ENCODE peak calls at places on chromosomes 13 and 19, in four cellular contexts. W is lower leg skin, I is fibroblast of lung, Z is fibroblast of pulmonary artery. B is an unnamed sample.

GRCh38 chr19:46661735-46662592 is 982 bp upstream of the DACT3 start:
- DNase-seq in W (peak), I (peak), Z (peak), B (peak)

GRCh38 chr13:24851546-24851945 is 87.6 kb downstream of the RNF17 start:
- DNase-seq in W (no peak), I (peak), Z (peak), B (no peak)

GRCh38 chr13:36297600-36298338 is at the start of gene CCDC169:
- DNase-seq in I (peak), Z (peak), W (peak), B (peak)

GRCh38 chr19:371501-372160 is 27.0 kb upstream of the MIER2 start:
- DNase-seq in W (no peak), I (no peak), Z (peak), B (no peak)

GRCh38 chr19:50496189-50497029 is 14.6 kb downstream of the JOSD2 start:
- DNase-seq in W (no peak), Z (no peak), I (no peak), B (no peak)

GRCh38 chr19:29532956-29533355 is 7.2 kb downstream of the VSTM2B start:
- DNase-seq in W (no peak), Z (no peak), I (no peak), B (no peak)

GRCh38 chr13:98480915-98481510 is 95.9 kb downstream of the STK24 start:
- DNase-seq in I (peak), W (no peak), Z (no peak), B (no peak)

GRCh38 chr19:48713041-48713863 is 6.3 kb downstream of the MAMSTR start:
- DNase-seq in Z (no peak), W (no peak), I (peak), B (no peak)

GRCh38 chr19:55912916-55913315 is 19.2 kb downstream of the NLRP13 start:
- DNase-seq in W (no peak), I (no peak), Z (no peak), B (no peak)

GRCh38 chr13:110676511-110677204 is 29.3 kb downstream of the CARS2 start:
- DNase-seq in W (no peak), I (no peak), Z (no peak), B (no peak)

GRCh38 chr13:27370305-27370853 is 54.0 kb upstream of the GTF3A start:
- DNase-seq in I (no peak), W (no peak), Z (no peak), B (no peak)

GRCh38 chr19:11264452-11265176 is 2.3 kb upstream of the DOCK6 start:
- DNase-seq in I (no peak), Z (no peak), W (no peak), B (no peak)

GRCh38 chr13:46146898-46147297 is 35.1 kb downstream of the LCP1 start:
- DNase-seq in Z (peak), I (no peak), W (no peak), B (no peak)

GRCh38 chr13:97257800-97258799 is 36.0 kb downstream of the MBNL2 start:
- DNase-seq in Z (peak), W (peak), I (peak), B (peak)

GRCh38 chr13:66940113-66940512 is 290.0 kb downstream of the PCDH9 start:
- DNase-seq in I (peak), W (no peak), Z (no peak), B (no peak)

GRCh38 chr19:31314849-31315620 is 34.2 kb downstream of the TSHZ3 start:
- DNase-seq in I (no peak), W (no peak), Z (no peak), B (no peak)
- TF ChIP-seq CTCF in I (peak), W (no peak), Z (peak), B (peak)

DNA sequence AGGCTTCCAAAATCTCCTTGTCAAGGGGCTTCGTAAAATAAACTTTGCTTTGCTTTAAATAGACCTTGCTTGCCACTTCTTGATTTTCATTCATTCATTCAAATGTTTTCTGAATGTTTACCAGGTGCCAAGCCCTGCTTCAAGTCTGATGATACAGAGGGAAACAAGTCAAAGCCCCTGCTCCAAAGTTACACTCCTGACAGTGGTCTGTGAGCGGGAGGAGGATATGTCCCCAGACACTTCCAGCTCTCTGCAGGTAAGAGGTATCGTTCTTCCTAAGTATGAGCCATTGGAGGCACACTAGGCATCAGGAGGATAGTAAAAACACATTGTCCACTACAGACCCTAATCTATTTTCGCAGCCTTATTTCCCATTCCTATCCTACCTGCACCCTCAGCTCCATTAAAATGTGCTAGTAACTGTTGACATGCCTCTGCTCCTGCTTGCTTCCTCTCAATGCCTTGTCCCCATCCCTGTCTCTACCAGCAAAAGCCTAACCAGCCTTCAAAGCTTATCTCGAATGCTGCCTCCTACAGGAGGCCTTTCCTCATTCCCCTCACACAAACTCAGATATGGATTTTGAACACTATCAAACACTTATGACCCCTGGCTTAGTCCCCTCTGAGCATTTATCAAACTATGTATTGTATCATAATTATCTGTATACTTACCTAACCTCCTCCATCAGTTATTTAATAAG is 6.2 kb upstream of the WBP4 start:
- DNase-seq in I (no peak), W (no peak), Z (no peak), B (no peak)
- TF ChIP-seq CTCF in I (peak), W (no peak), Z (peak), B (peak)

GRCh38 chr13:62510906-62511655 is 1095.4 kb upstream of the PCDH20 start:
- DNase-seq in Z (no peak), W (no peak), I (no peak), B (no peak)

DNA sequence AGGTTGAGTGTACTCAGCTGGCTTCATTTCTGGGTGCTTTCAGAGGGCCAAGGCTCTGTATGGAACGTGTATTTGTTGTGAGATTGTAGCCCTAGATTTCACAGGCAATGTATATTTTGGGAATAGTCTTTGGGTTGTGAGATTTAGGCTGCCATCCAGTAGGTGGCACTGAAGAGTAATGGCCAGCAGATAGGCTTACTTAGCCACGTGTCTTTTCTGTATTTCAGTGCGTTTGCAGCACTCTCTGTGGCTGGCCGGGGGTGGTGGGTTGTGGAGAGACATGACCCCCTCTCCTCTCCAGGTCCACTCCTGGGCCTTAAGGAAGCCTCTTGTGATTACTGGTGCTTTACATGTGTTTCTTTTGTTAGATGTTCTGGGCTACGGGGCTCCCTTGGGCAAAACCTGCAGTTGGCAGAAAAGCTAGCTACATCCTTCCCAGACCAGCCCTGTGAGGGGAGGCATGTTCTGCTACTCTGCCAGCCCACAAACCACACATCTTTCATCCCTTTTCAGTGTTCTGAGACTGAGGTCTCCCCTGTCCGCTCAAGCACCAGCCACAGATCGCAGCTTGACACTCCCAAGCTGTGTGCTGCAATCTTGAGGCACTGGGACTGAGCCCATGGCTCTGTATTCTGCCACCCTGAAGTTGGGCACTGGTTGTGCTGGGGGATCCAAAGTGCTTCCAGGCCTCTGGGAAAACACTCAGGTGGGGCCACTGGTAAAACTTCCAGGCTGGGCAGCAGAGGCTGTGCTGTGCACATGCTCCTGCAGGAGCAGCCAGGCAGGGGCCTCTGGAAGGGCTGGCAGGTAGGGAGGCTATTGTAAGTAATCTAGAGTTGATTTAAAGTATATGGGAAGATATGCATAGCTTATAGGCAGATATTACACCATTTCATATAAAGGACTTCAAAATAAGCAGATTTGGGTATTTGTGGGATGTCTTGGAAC is 1096.8 kb upstream of the PCDH20 start:
- DNase-seq in Z (peak), I (peak), W (no peak), B (peak)
- TF ChIP-seq CTCF in Z (peak), I (peak), W (no peak), B (peak)

DNA sequence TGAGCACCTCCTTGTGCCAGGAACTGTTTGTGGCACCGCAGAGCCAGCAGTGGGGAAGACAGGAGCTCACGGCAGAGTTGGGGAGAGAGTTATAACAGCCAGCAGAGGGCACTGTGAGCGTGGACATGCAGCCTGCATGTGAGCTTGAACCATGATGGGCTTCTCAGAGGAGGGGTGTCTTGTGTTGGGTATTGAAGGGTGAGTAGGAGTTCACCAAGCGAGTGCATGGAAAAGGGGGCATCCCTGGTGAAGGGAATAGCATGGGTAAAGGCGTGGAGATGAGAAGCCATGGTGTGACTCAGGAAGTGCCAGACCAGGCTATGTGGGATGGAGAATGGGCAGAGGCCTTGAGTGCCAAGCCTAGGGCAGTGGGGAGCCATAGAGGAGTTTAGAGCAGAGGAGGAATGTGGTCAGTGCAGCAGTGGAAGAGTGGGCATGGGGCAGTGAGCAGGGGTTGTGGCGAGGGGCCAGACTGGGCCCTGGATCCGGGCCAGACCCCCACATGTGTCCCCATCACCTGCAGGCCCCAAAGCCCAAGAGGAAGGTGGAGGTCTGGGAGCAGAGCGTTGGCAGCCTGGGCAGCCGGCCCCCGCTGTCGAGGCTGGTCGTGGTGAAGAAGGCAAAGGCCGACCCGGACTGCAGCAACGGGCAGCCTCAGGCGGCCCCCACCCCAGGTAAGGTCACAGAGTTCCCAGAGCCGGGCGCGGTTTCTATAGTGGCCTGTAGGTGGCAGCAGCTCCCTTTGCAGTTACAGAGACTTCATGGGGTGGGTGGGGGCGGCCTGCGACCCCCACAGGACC is 11.8 kb upstream of the SHD start:
- DNase-seq in W (peak), I (peak), Z (peak), B (peak)
- TF ChIP-seq CTCF in W (no peak), I (peak), Z (peak), B (peak)

GRCh38 chr13:71674776-71675352 is 192.1 kb downstream of the DACH1 start:
- DNase-seq in Z (no peak), I (no peak), W (no peak), B (no peak)
- TF ChIP-seq CTCF in Z (no peak), I (peak), W (no peak), B (peak)

B was measured in astrocyte of the spinal cord.